ENCODE peak calls at places on chromosomes 7 and 10, in six cellular contexts. B is NT2/D1; L is ELF-1; Y is EH; U is iPS DF 6.9; Z is effector memory CD8-positive, alpha-beta T cell. M is an unnamed sample.

GRCh38 chr7:26910221-26910620 is 45.8 kb upstream of the SKAP2 start:
- DNase-seq in L (peak), Y (peak), B (peak), U (no peak), Z (no peak), M (peak)

GRCh38 chr7:315516-316265 is 25.7 kb downstream of the FOXL3 start:
- DNase-seq in Y (no peak), Z (no peak), U (no peak), L (no peak), B (no peak), M (no peak)

GRCh38 chr7:13282377-13282980 is 595.0 kb downstream of the ARL4A start:
- DNase-seq in Y (peak), B (no peak), Z (no peak), L (no peak), U (no peak), M (no peak)

GRCh38 chr7:103809229-103809994 is 180.0 kb downstream of the RELN start:
- DNase-seq in B (no peak), Z (no peak), U (no peak), L (no peak), Y (no peak), M (no peak)

GRCh38 chr7:151796091-151796870 is 80.6 kb downstream of the PRKAG2 start:
- DNase-seq in L (peak), Z (no peak), U (no peak), B (no peak), Y (peak), M (no peak)

GRCh38 chr7:130359276-130359857 is 14.8 kb downstream of the CPA5 start:
- DNase-seq in Y (no peak), Z (no peak), L (no peak), B (no peak), U (no peak), M (no peak)

GRCh38 chr7:50596484-50596883 is 31.3 kb upstream of the DDC start:
- DNase-seq in L (no peak), Y (no peak), B (no peak), U (no peak), Z (no peak), M (no peak)

GRCh38 chr7:156060925-156061324 is 248.7 kb upstream of the SHH start:
- DNase-seq in U (no peak), Z (no peak), L (no peak), B (no peak), Y (no peak), M (no peak)

GRCh38 chr10:85527610-85528317 is 838.8 kb downstream of the GRID1 start:
- DNase-seq in B (no peak), Z (no peak), U (no peak), Y (no peak), L (no peak), M (no peak)

GRCh38 chr7:141660259-141660658 is 41.7 kb downstream of the DENND11 start:
- DNase-seq in L (no peak), U (no peak), Z (no peak), B (no peak), Y (no peak), M (no peak)

GRCh38 chr10:63161592-63161991 is 28.5 kb downstream of the NRBF2 start:
- DNase-seq in U (no peak), Z (no peak), L (no peak), Y (no peak), B (no peak), M (no peak)

GRCh38 chr10:77911535-77912123 is 14.9 kb downstream of the DLG5 start:
- DNase-seq in Y (peak), L (no peak), U (no peak), B (no peak), Z (no peak), M (peak)

GRCh38 chr7:36090976-36091375 is 62.1 kb upstream of the EEPD1 start:
- DNase-seq in U (no peak), Z (no peak), B (no peak), L (no peak), Y (peak), M (no peak)

GRCh38 chr10:122504551-122504950 is 43.2 kb downstream of the HTRA1 start:
- DNase-seq in Z (no peak), Y (peak), B (no peak), U (no peak), L (no peak), M (no peak)

GRCh38 chr7:130344248-130344866 is at the start of gene CPA5:
- DNase-seq in Z (no peak), B (no peak), U (no peak), Y (no peak), L (no peak), M (no peak)

GRCh38 chr10:124657806-124658205 is 86.4 kb downstream of the FAM53B start:
- DNase-seq in Z (peak), B (no peak), U (no peak), Y (peak), L (no peak), M (no peak)

GRCh38 chr7:79513271-79513670 is 59.8 kb upstream of the MAGI2 start:
- DNase-seq in U (no peak), Z (no peak), Y (no peak), B (no peak), L (no peak), M (no peak)

GRCh38 chr10:94500063-94500462 is 45.5 kb upstream of the HELLS start:
- DNase-seq in Z (no peak), L (no peak), B (no peak), Y (peak), U (no peak), M (peak)

GRCh38 chr7:15977663-15978062 is 291.2 kb upstream of the MEOX2 start:
- DNase-seq in Z (no peak), B (no peak), L (no peak), Y (peak), U (no peak), M (no peak)

GRCh38 chr10:126336786-126337185 is 51.5 kb downstream of the ADAM12 start:
- DNase-seq in Y (no peak), B (no peak), Z (no peak), L (no peak), U (no peak), M (no peak)

GRCh38 chr7:73966062-73966940 is 61.7 kb upstream of the ELN start:
- DNase-seq in L (no peak), Z (no peak), U (no peak), Y (no peak), B (no peak), M (no peak)

GRCh38 chr10:93006435-93007039 is 54.1 kb upstream of the CYP26C1 start:
- DNase-seq in U (peak), Z (no peak), B (peak), L (peak), Y (peak), M (peak)

GRCh38 chr10:114312585-114312984 is 73.5 kb downstream of the VWA2 start:
- DNase-seq in Y (no peak), U (no peak), L (no peak), B (no peak), Z (no peak), M (no peak)

GRCh38 chr7:149285581-149285975 is 23.6 kb downstream of the ZNF783 start:
- DNase-seq in Z (no peak), L (peak), U (no peak), Y (peak), B (no peak), M (no peak)

GRCh38 chr10:70267161-70267933 is 16.5 kb downstream of the NPFFR1 start:
- DNase-seq in Y (peak), Z (no peak), U (no peak), L (peak), B (no peak), M (no peak)

GRCh38 chr7:329691-330281 is 39.8 kb downstream of the FOXL3 start:
- DNase-seq in Z (no peak), B (no peak), L (no peak), Y (no peak), U (no peak), M (no peak)

M was measured in HepG2.